ENCODE peak calls at places on chromosomes 1 and 21, in four cellular contexts. One of them, this sample, is unnamed.

GRCh38 chr1:204465469-204466415 is 28.9 kb downstream of the PIK3C2B start:
- DNase-seq in epithelial cell of esophagus: no peak
- DNase-seq in coronary artery: no peak
- DNase-seq in Peyer's patch: no peak
- DNase-seq in this sample: peak

GRCh38 chr1:226882187-226882586 is 11.8 kb downstream of the PSEN2 start:
- DNase-seq in Peyer's patch: no peak
- DNase-seq in epithelial cell of esophagus: no peak
- DNase-seq in coronary artery: no peak
- DNase-seq in this sample: no peak

GRCh38 chr1:153799016-153799415 is 23.8 kb downstream of the SLC27A3 start:
- DNase-seq in epithelial cell of esophagus: no peak
- DNase-seq in Peyer's patch: no peak
- DNase-seq in coronary artery: peak
- DNase-seq in this sample: no peak

GRCh38 chr1:207502726-207503125 is 6.8 kb downstream of the CR1 start:
- DNase-seq in epithelial cell of esophagus: no peak
- DNase-seq in Peyer's patch: no peak
- DNase-seq in coronary artery: no peak
- DNase-seq in this sample: no peak

GRCh38 chr1:31814041-31814511 is 1.7 kb downstream of the SPOCD1 start:
- DNase-seq in Peyer's patch: no peak
- DNase-seq in epithelial cell of esophagus: no peak
- DNase-seq in coronary artery: no peak
- DNase-seq in this sample: no peak

GRCh38 chr21:43191521-43191920 is 22.7 kb downstream of the CRYAA start:
- DNase-seq in epithelial cell of esophagus: no peak
- DNase-seq in coronary artery: peak
- DNase-seq in Peyer's patch: no peak
- DNase-seq in this sample: no peak

GRCh38 chr1:80083892-80084291 is 1077.4 kb upstream of the ADGRL4 start:
- DNase-seq in coronary artery: no peak
- DNase-seq in Peyer's patch: no peak
- DNase-seq in epithelial cell of esophagus: no peak
- DNase-seq in this sample: no peak

GRCh38 chr1:89462250-89462649 is 62.4 kb upstream of the LRRC8B start:
- DNase-seq in Peyer's patch: no peak
- DNase-seq in epithelial cell of esophagus: no peak
- DNase-seq in coronary artery: no peak
- DNase-seq in this sample: no peak

GRCh38 chr1:160084771-160085321 is 3.5 kb downstream of the KCNJ9 start:
- DNase-seq in Peyer's patch: no peak
- DNase-seq in coronary artery: no peak
- DNase-seq in epithelial cell of esophagus: no peak
- DNase-seq in this sample: no peak

GRCh38 chr1:226778657-226779058 is 39.6 kb upstream of the ITPKB start:
- DNase-seq in Peyer's patch: no peak
- DNase-seq in epithelial cell of esophagus: peak
- DNase-seq in coronary artery: no peak
- DNase-seq in this sample: no peak

GRCh38 chr1:31105646-31106045 is 40.1 kb upstream of the PUM1 start:
- DNase-seq in epithelial cell of esophagus: no peak
- DNase-seq in Peyer's patch: no peak
- DNase-seq in coronary artery: no peak
- DNase-seq in this sample: no peak

GRCh38 chr1:97379387-97380075 is 541.3 kb downstream of the DPYD start:
- DNase-seq in coronary artery: no peak
- DNase-seq in Peyer's patch: no peak
- DNase-seq in epithelial cell of esophagus: peak
- DNase-seq in this sample: no peak

DNA sequence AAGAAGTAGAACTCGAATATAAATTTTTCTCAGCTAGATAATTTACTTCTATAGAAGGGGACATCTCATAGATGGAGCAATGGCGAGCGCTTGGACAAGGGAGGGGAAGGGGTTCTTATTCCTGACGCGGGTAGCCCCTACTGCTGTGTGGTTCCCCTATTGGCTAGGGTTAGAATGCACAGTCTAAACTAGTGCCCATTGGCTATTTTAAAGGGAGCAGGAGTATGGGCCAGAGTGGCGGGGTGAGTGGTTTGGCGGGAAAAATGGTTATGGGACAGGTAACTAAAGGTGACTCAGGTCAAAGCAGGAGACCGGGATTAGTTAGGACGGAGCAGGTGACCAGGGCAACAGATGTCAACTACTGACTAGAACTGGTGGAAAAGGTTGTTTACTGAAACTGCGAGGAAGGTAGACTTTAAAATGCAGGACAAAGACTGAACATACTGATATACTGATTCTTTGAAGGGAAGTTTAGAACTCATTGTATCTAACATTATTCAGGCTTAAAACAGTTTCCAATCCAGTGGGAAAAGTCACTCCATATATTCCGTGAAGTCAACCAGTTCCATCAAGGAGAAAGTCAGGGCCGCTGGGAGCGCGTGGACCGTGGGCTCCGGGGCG is 940 bp upstream of the ATAD3A start:
- DNase-seq in Peyer's patch: no peak
- DNase-seq in coronary artery: no peak
- DNase-seq in epithelial cell of esophagus: peak
- DNase-seq in this sample: no peak
- TF ChIP-seq CTCF in Peyer's patch: no peak
- TF ChIP-seq CTCF in coronary artery: no peak
- TF ChIP-seq CTCF in epithelial cell of esophagus: no peak
- TF ChIP-seq CTCF in this sample: no peak

GRCh38 chr1:246930830-246931548 is 759 bp downstream of the AHCTF1 start:
- DNase-seq in Peyer's patch: peak
- DNase-seq in coronary artery: peak
- DNase-seq in epithelial cell of esophagus: peak
- DNase-seq in this sample: peak
- TF ChIP-seq CTCF in Peyer's patch: no peak
- TF ChIP-seq CTCF in coronary artery: no peak
- TF ChIP-seq CTCF in epithelial cell of esophagus: no peak
- TF ChIP-seq CTCF in this sample: no peak

GRCh38 chr1:161486806-161487482 is 18.3 kb upstream of the FCGR2A start:
- DNase-seq in epithelial cell of esophagus: peak
- DNase-seq in coronary artery: no peak
- DNase-seq in Peyer's patch: no peak
- DNase-seq in this sample: no peak

GRCh38 chr1:161483361-161483760 is 21.9 kb upstream of the FCGR2A start:
- DNase-seq in coronary artery: no peak
- DNase-seq in epithelial cell of esophagus: no peak
- DNase-seq in Peyer's patch: no peak
- DNase-seq in this sample: no peak

GRCh38 chr1:161482610-161483009 is 22.6 kb upstream of the FCGR2A start:
- DNase-seq in Peyer's patch: no peak
- DNase-seq in epithelial cell of esophagus: peak
- DNase-seq in coronary artery: no peak
- DNase-seq in this sample: no peak

GRCh38 chr1:161481624-161482392 is 23.4 kb upstream of the FCGR2A start:
- DNase-seq in coronary artery: no peak
- DNase-seq in epithelial cell of esophagus: peak
- DNase-seq in Peyer's patch: no peak
- DNase-seq in this sample: no peak

DNA sequence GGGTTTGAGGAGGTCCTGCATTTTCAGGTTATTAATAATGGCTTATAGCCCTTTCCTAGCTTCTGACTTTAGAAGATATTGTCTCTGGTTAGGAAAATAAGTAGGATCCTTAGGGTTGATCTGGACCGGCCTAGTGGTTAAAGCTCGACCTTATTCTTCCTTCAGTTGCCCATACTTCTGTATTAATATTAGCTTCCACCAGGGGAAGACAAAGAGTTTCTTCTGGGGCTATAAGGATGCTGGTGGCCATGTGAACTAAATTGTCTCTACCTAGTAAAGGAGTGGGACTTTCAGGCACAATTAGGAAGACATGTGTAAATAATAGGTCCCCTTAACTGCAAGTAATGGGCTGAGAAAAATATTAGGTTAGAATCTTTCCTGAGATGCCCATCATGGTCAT is 20.6 kb upstream of the FCGR2A start:
- DNase-seq in Peyer's patch: no peak
- DNase-seq in epithelial cell of esophagus: no peak
- DNase-seq in coronary artery: no peak
- DNase-seq in this sample: no peak
- TF ChIP-seq CTCF in Peyer's patch: peak
- TF ChIP-seq CTCF in epithelial cell of esophagus: peak
- TF ChIP-seq CTCF in coronary artery: no peak
- TF ChIP-seq CTCF in this sample: no peak

GRCh38 chr21:45291613-45292398 is 4.1 kb upstream of the POFUT2 start:
- DNase-seq in Peyer's patch: peak
- DNase-seq in epithelial cell of esophagus: no peak
- DNase-seq in coronary artery: peak
- DNase-seq in this sample: no peak
- TF ChIP-seq CTCF in Peyer's patch: no peak
- TF ChIP-seq CTCF in epithelial cell of esophagus: no peak
- TF ChIP-seq CTCF in coronary artery: no peak
- TF ChIP-seq CTCF in this sample: no peak

GRCh38 chr1:154808909-154809262 is 61.2 kb downstream of the KCNN3 start:
- DNase-seq in Peyer's patch: no peak
- DNase-seq in coronary artery: no peak
- DNase-seq in epithelial cell of esophagus: no peak
- DNase-seq in this sample: no peak
- TF ChIP-seq CTCF in Peyer's patch: no peak
- TF ChIP-seq CTCF in coronary artery: no peak
- TF ChIP-seq CTCF in epithelial cell of esophagus: no peak
- TF ChIP-seq CTCF in this sample: no peak

GRCh38 chr1:232306269-232306911 is 323.5 kb downstream of the SIPA1L2 start:
- DNase-seq in epithelial cell of esophagus: no peak
- DNase-seq in coronary artery: no peak
- DNase-seq in Peyer's patch: no peak
- DNase-seq in this sample: no peak
- TF ChIP-seq CTCF in epithelial cell of esophagus: peak
- TF ChIP-seq CTCF in coronary artery: no peak
- TF ChIP-seq CTCF in Peyer's patch: peak
- TF ChIP-seq CTCF in this sample: no peak

This sample was measured in activated B cell treated with CpG ODN at 0.5 μM for 24 hours.